ENCODE peak calls at places on chromosomes 12 and 14, in seven cellular contexts. S is H9, K is H1, T is neuronal stem cell, W is trophoblast cell, N is mesendoderm, B is mesenchymal stem cell. F is an unnamed sample.
A peak's percentile ranks its signal among the peaks of the same experiment; 100 is the strongest.

GRCh38 chr12:91920276-91920675 is 225.4 kb downstream of the BTG1 start:
- DNase-seq in S (no peak), K (no peak), T (no peak), W (peak; percentile 44), N (no peak), B (peak; percentile 57), F (peak; percentile 14)

GRCh38 chr12:112020947-112021457 is 7.8 kb downstream of the ERP29 start:
- DNase-seq in S (no peak), K (no peak), T (no peak), W (no peak), N (no peak), B (no peak), F (no peak)

GRCh38 chr12:16599081-16599480 is 6.9 kb downstream of the LMO3 start:
- DNase-seq in S (no peak), K (no peak), T (no peak), W (no peak), N (no peak), B (no peak), F (no peak)

GRCh38 chr12:47312794-47313426 is 233.2 kb upstream of the AMIGO2 start:
- DNase-seq in S (no peak), K (no peak), T (no peak), W (no peak), N (no peak), B (no peak), F (no peak)

GRCh38 chr12:1162083-1162760 is 171.2 kb downstream of the ERC1 start:
- DNase-seq in S (no peak), K (no peak), T (no peak), W (no peak), N (no peak), B (no peak), F (no peak)

GRCh38 chr12:107393043-107393725 is 292.4 kb upstream of the PWP1 start:
- DNase-seq in S (no peak), K (no peak), T (no peak), W (no peak), N (no peak), B (no peak), F (no peak)

GRCh38 chr12:91603060-91603459 is 420.4 kb upstream of the DCN start:
- DNase-seq in S (no peak), K (no peak), T (no peak), W (no peak), N (no peak), B (no peak), F (no peak)

GRCh38 chr14:74516451-74517155 is 23.0 kb downstream of the ISCA2 start:
- DNase-seq in S (peak; percentile 67), K (no peak), T (no peak), W (no peak), N (peak; percentile 87), B (peak; percentile 23), F (peak; percentile 25)

GRCh38 chr12:47785036-47785886 is 12.2 kb downstream of the SLC48A1 start:
- DNase-seq in S (no peak), K (no peak), T (no peak), W (no peak), N (no peak), B (no peak), F (no peak)

GRCh38 chr12:109944975-109945374 is 44.9 kb downstream of the TCHP start:
- DNase-seq in S (peak; percentile 95), K (peak; percentile 73), T (peak; percentile 48), W (no peak), N (peak; percentile 94), B (peak; percentile 69), F (peak; percentile 82)

GRCh38 chr12:106644335-106645073 is 61.7 kb downstream of the RFX4 start:
- DNase-seq in S (no peak), K (no peak), T (no peak), W (no peak), N (no peak), B (no peak), F (no peak)

GRCh38 chr12:122992386-122992785 is 11.9 kb downstream of the ARL6IP4 start:
- DNase-seq in S (no peak), K (no peak), T (no peak), W (no peak), N (no peak), B (no peak), F (no peak)

GRCh38 chr12:43063642-43064041 is 474.1 kb upstream of the PRICKLE1 start:
- DNase-seq in S (no peak), K (no peak), T (no peak), W (no peak), N (no peak), B (no peak), F (peak; percentile 78)

GRCh38 chr14:31944256-31945073 is 132.6 kb upstream of the ARHGAP5 start:
- DNase-seq in S (no peak), K (no peak), T (no peak), W (no peak), N (no peak), B (no peak), F (no peak)

GRCh38 chr14:86865934-86866333 is 1127.0 kb downstream of the GALC start:
- DNase-seq in S (peak; percentile 34), K (no peak), T (no peak), W (no peak), N (peak; percentile 47), B (no peak), F (no peak)

GRCh38 chr14:93462479-93462878 is 31.7 kb downstream of the UNC79 start:
- DNase-seq in S (no peak), K (no peak), T (no peak), W (no peak), N (no peak), B (no peak), F (no peak)

GRCh38 chr14:104731249-104731924 is 7.4 kb downstream of the ADSS1 start:
- DNase-seq in S (peak; percentile 76), K (no peak), T (no peak), W (no peak), N (peak; percentile 85), B (peak; percentile 31), F (no peak)

GRCh38 chr14:38039526-38039925 is 168.2 kb upstream of the SSTR1 start:
- DNase-seq in S (no peak), K (no peak), T (no peak), W (no peak), N (no peak), B (peak; percentile 61), F (peak; percentile 11)

GRCh38 chr14:104876251-104876699 is 11.2 kb downstream of the CEP170B start:
- DNase-seq in S (peak; percentile 83), K (peak; percentile 31), T (no peak), W (peak; percentile 28), N (peak; percentile 71), B (peak; percentile 39), F (peak; percentile 16)

GRCh38 chr14:77195766-77196165 is 14.2 kb downstream of the TMEM63C start:
- DNase-seq in S (no peak), K (no peak), T (no peak), W (no peak), N (no peak), B (no peak), F (no peak)
- H2AK5ac ChIP-seq in S (no peak overlapping the region), K (no peak overlapping the region), T (no peak overlapping the region), W (no peak overlapping the region), N (no peak overlapping the region), B (no peak overlapping the region), F (no peak overlapping the region)

DNA sequence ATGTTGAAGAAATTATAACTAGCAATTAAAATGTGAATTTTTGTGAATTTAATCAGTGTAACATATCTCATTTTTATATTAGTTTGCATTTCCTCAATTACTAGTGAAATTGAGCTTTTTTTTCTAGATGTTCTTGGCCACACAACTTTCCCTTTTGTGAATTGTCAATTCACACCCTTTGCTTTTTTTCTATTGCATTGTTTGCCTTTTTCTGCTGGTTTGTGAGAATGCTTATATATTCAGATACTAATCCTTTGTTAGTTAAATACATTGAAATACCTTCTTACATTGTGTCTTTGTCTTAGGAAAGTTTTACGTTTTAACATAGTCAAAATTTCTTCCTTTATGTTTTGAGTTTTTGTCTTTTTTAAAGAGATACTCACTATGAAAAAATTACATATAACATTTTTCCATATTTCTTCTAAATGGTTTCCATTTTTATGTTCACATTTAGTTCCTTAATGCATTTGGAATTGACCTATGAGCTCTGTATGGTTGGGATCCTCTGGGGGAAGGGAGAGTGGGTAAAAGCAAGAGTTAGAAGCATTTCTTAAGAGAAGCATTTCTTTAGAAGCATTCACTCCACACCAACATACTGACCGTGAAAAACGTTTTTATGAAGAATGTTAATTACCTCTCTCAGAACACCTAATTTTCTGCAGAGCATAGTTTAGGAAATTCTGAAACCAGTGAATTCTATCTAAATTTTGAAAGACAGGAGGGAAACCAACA is 126.0 kb downstream of the CAPZA3 start:
- DNase-seq in S (no peak), K (no peak), T (no peak), W (no peak), N (no peak), B (no peak), F (no peak)
- H3K4me2 ChIP-seq in S (peak overlapping the region; percentile 16), K (peak overlapping the region; percentile 29), T (no peak overlapping the region), W (no peak overlapping the region), N (no peak overlapping the region), B (no peak overlapping the region), F (no peak overlapping the region)

GRCh38 chr12:104990950-104991349 is 4.8 kb downstream of the NOPCHAP1 start:
- DNase-seq in S (no peak), K (no peak), T (no peak), W (no peak), N (no peak), B (no peak), F (no peak)
- H2AK5ac ChIP-seq in S (no peak overlapping the region), K (no peak overlapping the region), T (no peak overlapping the region), W (no peak overlapping the region), N (no peak overlapping the region), B (no peak overlapping the region), F (no peak overlapping the region)

DNA sequence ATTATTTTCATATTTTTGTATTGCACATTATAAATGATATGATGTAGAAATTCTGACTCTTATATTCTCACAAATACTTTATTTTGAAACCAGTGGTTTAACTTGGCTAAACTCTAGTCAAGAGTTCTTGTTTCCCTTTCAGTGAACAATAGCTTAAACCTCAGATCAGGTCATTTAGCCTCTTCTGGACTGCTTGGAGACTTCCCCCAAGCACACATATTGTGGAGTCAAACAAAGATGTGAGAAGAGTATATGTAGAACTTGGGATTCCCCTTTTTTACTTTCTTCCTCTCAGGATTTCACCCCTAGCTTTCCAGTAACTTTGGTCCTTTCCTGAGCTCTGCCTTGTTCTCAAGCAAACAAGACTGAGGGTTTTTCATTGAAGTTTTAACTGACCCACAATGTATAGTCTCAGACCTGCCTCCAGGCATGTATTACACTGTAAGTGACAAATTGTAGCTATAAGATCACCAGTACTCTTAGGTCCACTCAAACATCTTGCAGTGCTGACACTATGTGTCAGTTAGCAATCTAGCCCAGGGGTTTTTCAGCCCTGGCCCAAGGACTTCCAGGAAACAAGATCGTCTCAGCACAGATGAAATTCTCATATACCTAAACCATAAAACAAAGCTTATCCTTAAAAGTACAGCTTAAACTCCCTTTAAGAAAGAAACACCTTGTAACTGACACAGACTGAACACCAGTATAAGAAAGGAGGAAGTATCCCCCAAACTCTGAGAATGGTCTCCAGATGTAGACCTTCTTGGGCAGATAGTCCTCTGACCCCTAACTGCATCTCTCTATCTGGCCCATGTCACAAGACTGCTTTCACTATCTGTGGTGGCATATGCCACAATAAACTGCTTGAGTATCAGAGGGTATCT is 98.6 kb downstream of the SLC6A15 start:
- DNase-seq in S (no peak), K (no peak), T (no peak), W (no peak), N (no peak), B (no peak), F (no peak)
- H3K4me2 ChIP-seq in S (no peak overlapping the region), K (no peak overlapping the region), T (no peak overlapping the region), W (no peak overlapping the region), N (no peak overlapping the region), B (no peak overlapping the region), F (no peak overlapping the region)

GRCh38 chr12:65952737-65953209 is 128.5 kb downstream of the HMGA2 start:
- DNase-seq in S (no peak), K (no peak), T (no peak), W (no peak), N (no peak), B (peak; percentile 36), F (peak; percentile 87)
- H2AK5ac ChIP-seq in S (no peak overlapping the region), K (no peak overlapping the region), T (no peak overlapping the region), W (no peak overlapping the region), N (no peak overlapping the region), B (no peak overlapping the region), F (no peak overlapping the region)

GRCh38 chr14:54267172-54267571 is 129.6 kb upstream of the CDKN3 start:
- DNase-seq in S (no peak), K (no peak), T (no peak), W (no peak), N (peak; percentile 59), B (no peak), F (no peak)
- H3K4me2 ChIP-seq in S (no peak overlapping the region), K (no peak overlapping the region), T (no peak overlapping the region), W (no peak overlapping the region), N (no peak overlapping the region), B (no peak overlapping the region), F (no peak overlapping the region)